ENCODE peak calls at places on chromosomes 5 and 9, in six cellular contexts. U, J, E, B, W and R are unnamed samples.

GRCh38 chr9:8486095-8486494 is 686.5 kb upstream of the DMAC1 start:
- DNase-seq in U (no peak), J (no peak), B (peak), W (no peak), E (no peak), R (peak)

GRCh38 chr9:6761306-6761705 is 3.5 kb downstream of the KDM4C start:
- DNase-seq in J (no peak), B (no peak), W (no peak), U (no peak), E (no peak), R (no peak)

GRCh38 chr9:90340421-90340820 is 302.2 kb downstream of the DIRAS2 start:
- DNase-seq in U (no peak), B (no peak), E (no peak), J (no peak), W (peak), R (no peak)

GRCh38 chr5:88888799-88889164 is 5.8 kb upstream of the MEF2C start:
- DNase-seq in E (no peak), B (no peak), J (no peak), U (no peak), W (no peak), R (no peak)

GRCh38 chr5:10797246-10797645 is 36.2 kb upstream of the DAP start:
- DNase-seq in E (no peak), W (peak), U (no peak), B (no peak), J (no peak), R (no peak)

GRCh38 chr9:2663886-2664674 is 42.5 kb downstream of the VLDLR start:
- DNase-seq in U (no peak), B (no peak), W (no peak), E (no peak), J (no peak), R (no peak)

GRCh38 chr5:35029333-35029732 is 18.4 kb downstream of the AGXT2 start:
- DNase-seq in U (no peak), B (no peak), E (no peak), W (peak), J (no peak), R (peak)

GRCh38 chr5:9468070-9468388 is 77.8 kb downstream of the SEMA5A start:
- DNase-seq in J (no peak), E (no peak), W (peak), B (no peak), U (no peak), R (peak)

GRCh38 chr9:23153058-23153457 is 673.0 kb downstream of the ELAVL2 start:
- DNase-seq in E (no peak), J (no peak), B (no peak), W (no peak), U (no peak), R (no peak)

GRCh38 chr5:130978475-130978874 is 186.6 kb downstream of the HINT1 start:
- DNase-seq in J (no peak), U (no peak), E (no peak), B (no peak), W (no peak), R (no peak)

DNA sequence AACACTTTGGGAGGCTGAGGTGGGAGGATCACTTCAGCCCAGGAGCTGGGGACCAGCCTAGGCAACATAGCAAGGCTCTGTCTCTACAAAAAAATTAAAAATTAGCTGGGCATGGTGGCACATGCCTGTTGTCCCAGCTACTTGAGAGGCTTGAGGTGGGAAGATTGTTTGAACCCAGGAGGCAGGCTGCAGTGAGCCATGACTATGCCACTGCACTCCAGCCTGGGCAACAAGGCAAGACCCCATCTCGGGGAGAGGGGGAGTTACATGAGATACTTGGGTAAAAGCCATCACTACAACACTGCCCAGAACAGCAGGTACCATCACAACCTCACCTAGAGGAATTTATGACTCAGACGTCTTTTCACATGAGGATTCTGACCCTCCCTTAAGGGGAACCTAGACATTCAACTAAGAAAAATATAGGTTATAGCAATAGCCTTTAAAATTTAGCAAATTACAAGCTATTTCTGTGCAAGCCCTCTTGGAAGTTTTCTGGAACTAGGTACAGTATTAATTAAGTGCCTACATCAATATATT is 143.5 kb downstream of the NFIB start:
- DNase-seq in U (no peak), E (no peak), W (no peak), J (no peak), B (no peak), R (no peak)
- TF ChIP-seq POLR2A in U (no peak), E (no peak), W (no peak), J (no peak), B (no peak), R (no peak)

GRCh38 chr5:134905246-134905996 is 490 bp downstream of the PCBD2 start:
- DNase-seq in E (peak), U (peak), B (peak), W (peak), J (peak), R (peak)
- TF ChIP-seq POLR2A in E (no peak), U (no peak), B (peak), W (no peak), J (peak), R (no peak)

DNA sequence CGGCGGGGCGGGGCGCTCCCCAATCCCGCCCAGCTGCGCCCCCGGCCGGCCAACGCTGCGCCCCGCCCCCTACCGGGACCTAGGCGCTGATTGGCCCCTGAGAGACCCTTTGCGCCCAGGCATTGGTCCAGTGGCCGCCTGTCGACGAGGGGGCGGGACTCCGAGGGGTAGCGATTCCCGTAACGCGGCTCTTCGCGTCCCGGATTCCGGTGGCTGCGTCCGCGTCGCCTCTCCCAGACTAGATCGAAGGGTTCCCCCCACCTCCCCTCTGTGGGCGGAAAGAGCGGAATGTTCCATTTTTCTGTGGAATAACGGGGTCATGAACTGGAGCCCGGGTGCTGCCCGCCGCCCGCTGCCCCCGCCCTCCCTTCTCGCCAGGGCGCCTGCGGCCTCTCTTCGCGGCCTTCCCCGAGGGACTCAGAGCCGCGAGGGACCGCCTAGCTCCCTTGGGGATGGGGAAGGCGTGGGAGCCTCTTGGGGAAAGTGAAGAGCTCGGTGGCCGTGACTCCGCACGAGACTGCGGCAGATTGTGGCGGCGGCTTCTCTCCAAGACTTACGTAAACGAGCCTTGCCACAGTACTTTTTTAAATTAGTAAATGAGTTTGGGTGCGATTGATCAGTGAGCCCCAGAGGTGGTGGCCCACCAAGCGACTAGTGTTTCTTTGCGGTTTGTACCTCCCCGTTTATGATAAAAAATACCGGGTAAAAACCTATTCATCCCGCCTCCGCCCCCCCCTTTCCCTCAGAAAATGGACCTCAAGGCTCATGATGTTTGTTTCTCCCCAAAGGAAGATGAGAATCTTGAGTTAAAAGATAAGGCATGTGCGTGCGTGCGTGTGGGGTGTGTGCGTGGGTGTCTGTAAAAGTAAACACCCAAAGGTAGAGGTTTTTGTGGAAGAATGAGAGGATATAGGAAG is 493 bp upstream of the IL6ST start:
- DNase-seq in U (peak), B (peak), E (peak), W (peak), J (peak), R (peak)
- TF ChIP-seq POLR2A in U (peak), B (peak), E (peak), W (peak), J (peak), R (peak)

GRCh38 chr9:129174102-129174723 is 3.8 kb downstream of the IER5L start:
- DNase-seq in U (peak), J (peak), B (peak), W (peak), E (peak), R (peak)
- TF ChIP-seq POLR2A in U (no peak), J (no peak), B (peak), W (peak), E (no peak), R (peak)

GRCh38 chr5:96236831-96237230 is 196.2 kb downstream of the PCSK1 start:
- DNase-seq in J (no peak), W (no peak), U (no peak), B (no peak), E (no peak), R (no peak)
- TF ChIP-seq POLR2A in J (no peak), W (no peak), U (no peak), B (no peak), E (no peak), R (no peak)

GRCh38 chr5:139639619-139640431 is 8.3 kb upstream of the CXXC5 start:
- DNase-seq in E (peak), U (no peak), W (peak), J (no peak), B (peak), R (no peak)
- TF ChIP-seq POLR2A in E (no peak), U (no peak), W (no peak), J (no peak), B (no peak), R (no peak)

DNA sequence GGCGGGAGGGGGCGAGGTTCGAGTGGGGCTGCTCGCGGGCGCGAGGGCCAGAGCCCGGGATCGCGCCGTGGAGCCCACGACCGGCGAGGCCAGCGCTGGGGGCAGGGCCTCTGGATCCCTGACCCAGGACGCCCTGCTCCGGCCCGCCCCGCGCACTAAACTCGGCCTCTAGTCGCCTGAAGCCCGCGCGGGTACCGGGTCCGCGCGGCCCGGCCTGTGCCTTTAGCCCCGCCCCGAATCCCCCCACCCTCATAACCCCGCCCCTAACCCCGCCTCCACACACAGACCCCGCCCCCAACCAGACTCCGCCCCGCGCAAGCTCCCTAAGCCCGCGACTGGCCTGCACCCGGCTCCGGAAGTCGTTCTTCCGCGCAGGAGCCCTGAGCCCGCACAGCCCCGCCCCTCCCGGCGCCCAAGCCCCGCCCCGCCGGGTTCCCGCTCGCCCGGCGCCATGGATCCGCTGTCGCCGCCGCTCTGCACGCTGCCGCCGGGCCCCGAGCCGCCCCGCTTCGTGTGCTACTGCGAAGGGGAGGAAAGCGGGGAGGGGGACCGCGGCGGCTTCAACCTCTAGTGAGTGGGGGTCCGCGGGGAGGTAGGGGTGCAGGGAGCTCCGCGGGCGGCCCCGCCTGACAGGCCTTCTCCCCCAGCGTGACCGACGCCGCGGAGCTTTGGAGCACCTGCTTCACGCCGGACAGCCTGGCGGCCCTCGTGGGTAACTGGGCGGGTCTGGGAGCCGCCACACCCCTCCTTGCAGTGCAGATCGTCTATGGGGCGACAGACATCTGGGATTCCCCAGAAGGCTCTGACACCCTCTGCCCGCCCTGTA is at the start of gene PAXX:
- DNase-seq in J (peak), W (peak), E (peak), B (peak), U (peak), R (peak)
- TF ChIP-seq POLR2A in J (peak), W (no peak), E (no peak), B (peak), U (peak), R (peak)

DNA sequence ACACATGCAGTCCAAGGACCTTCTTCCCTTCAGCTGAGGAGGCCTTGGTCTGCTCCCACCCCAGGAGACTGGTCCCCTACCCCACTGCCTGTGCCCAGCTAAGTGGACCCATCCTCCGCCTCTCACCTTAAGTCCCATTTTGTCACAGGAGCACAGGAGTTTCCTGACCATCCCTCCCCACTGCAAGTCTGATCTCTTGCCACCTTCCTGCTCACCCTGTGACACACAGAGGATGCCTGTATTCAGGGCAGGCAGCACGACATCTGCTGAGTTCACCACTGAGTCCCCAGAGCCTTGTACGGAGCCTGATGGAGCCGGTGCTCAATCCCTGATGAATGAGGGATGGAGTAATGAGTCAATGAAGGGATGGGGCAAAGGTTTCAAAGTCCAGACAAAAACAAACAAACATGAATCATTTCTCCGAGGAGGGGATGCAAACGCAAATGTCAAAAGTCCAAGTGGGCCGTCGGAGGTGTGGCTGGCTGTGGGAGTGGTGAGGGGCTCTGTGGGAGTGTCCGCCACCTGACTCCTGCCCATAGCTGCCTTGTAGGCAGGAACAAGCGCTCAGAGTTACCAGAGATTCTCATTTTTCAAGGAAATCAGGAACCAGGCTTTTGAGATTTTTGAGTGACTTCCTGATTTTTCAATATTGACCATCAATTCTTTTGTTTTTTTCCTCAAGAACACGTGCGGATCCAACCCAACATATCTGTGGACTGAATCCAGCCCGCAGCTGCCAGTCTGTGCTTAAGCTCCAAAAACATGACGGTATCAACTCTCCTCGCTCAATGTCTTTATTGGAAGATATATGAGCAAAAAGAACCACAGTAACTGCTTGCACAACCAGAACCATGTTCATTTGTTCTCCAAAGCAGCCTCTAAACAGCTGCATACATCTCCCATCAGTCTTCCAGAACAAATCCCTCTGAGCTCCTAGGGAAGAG is 4.4 kb downstream of the RAPGEF1 start:
- DNase-seq in J (no peak), E (no peak), W (no peak), B (peak), U (peak), R (no peak)
- TF ChIP-seq POLR2A in J (no peak), E (no peak), W (no peak), B (no peak), U (no peak), R (no peak)

GRCh38 chr9:16726718-16727451 is 143.6 kb downstream of the BNC2 start:
- DNase-seq in U (peak), J (no peak), E (peak), W (peak), B (peak), R (peak)
- TF ChIP-seq POLR2A in U (peak), J (no peak), E (peak), W (peak), B (peak), R (no peak)

DNA sequence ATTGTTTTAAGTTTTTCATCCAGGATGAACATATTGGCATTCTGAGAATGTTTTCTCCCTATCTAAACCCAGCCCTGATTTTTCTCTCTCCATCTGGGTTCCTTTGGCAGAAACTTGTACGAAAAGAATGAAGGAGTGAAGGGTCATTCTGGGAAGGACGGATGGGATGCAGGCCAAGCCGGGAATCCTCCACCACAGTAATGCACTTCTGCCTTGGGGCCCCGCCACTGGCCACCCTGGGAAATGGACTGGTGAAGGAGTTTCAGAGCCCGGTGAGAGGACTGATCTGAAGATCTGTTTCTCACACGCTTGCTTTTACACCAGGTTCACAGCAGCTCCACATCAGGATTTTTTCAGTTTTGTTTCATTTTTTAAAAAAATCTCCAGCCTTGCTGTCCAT is 554.8 kb downstream of the BNC2 start:
- DNase-seq in W (no peak), U (no peak), B (no peak), J (no peak), E (peak), R (no peak)
- TF ChIP-seq POLR2A in W (no peak), U (no peak), B (no peak), J (no peak), E (no peak), R (no peak)